ENCODE peak calls at places on chromosomes 16 and 17, in ten cellular contexts. N is AG10803; L is CD8-positive, alpha-beta T cell; E is A549; F is cardiac muscle cell; G is HepG2; M is tibial nerve; V is CD4-positive, alpha-beta T cell; P is mesothelial cell of epicardium; R is lower leg skin. H is an unnamed sample.
A peak's percentile ranks its signal among the peaks of the same experiment; 100 is the strongest.

GRCh38 chr17:1039511-1040215 is 42.7 kb downstream of the TIMM22 start:
- DNase-seq in N (no peak), L (no peak), E (no peak), F (no peak), G (no peak), M (peak; percentile 66), V (no peak), P (no peak), R (peak; percentile 93), H (no peak)

GRCh38 chr16:71230122-71230845 is at the start of gene HYDIN:
- DNase-seq in N (peak; percentile 24), L (no peak), E (peak; percentile 67), F (peak; percentile 96), G (peak; percentile 15), M (no peak), V (no peak), P (peak; percentile 83), R (no peak), H (peak; percentile 19)

GRCh38 chr16:61131447-61131846 is 904.8 kb downstream of the CDH8 start:
- DNase-seq in N (no peak), L (no peak), E (no peak), F (peak; percentile 1), G (no peak), M (no peak), V (no peak), P (no peak), R (no peak), H (no peak)

GRCh38 chr17:15233022-15233805 is 31.9 kb downstream of the PMP22 start:
- DNase-seq in N (peak; percentile 68), L (no peak), E (peak; percentile 57), F (no peak), G (peak; percentile 60), M (no peak), V (no peak), P (no peak), R (no peak), H (no peak)

GRCh38 chr17:29078183-29079045 is 35.5 kb downstream of the PIPOX start:
- DNase-seq in N (peak; percentile 28), L (no peak), E (no peak), F (no peak), G (no peak), M (no peak), V (no peak), P (no peak), R (no peak), H (no peak)

GRCh38 chr16:70490261-70490660 is 33.1 kb downstream of the COG4 start:
- DNase-seq in N (no peak), L (no peak), E (no peak), F (no peak), G (no peak), M (no peak), V (no peak), P (no peak), R (no peak), H (no peak)

GRCh38 chr16:83878838-83879237 is 20.1 kb upstream of the MLYCD start:
- DNase-seq in N (peak; percentile 64), L (no peak), E (peak; percentile 59), F (peak; percentile 48), G (peak; percentile 59), M (peak; percentile 62), V (no peak), P (no peak), R (no peak), H (no peak)

GRCh38 chr17:259341-259976 is 78.0 kb upstream of the DOC2B start:
- DNase-seq in N (no peak), L (no peak), E (no peak), F (no peak), G (no peak), M (no peak), V (no peak), P (peak; percentile 37), R (peak; percentile 75), H (no peak)

GRCh38 chr16:11781773-11782172 is 15.3 kb downstream of the ZC3H7A start:
- DNase-seq in N (peak; percentile 52), L (no peak), E (no peak), F (no peak), G (no peak), M (no peak), V (no peak), P (no peak), R (no peak), H (no peak)

GRCh38 chr17:51507444-51507843 is 247.1 kb downstream of the UTP18 start:
- DNase-seq in N (no peak), L (no peak), E (no peak), F (no peak), G (no peak), M (no peak), V (no peak), P (no peak), R (no peak), H (no peak)

GRCh38 chr17:30429155-30429554 is 48.1 kb upstream of the GOSR1 start:
- DNase-seq in N (peak; percentile 83), L (no peak), E (no peak), F (no peak), G (no peak), M (no peak), V (no peak), P (no peak), R (no peak), H (no peak)

DNA sequence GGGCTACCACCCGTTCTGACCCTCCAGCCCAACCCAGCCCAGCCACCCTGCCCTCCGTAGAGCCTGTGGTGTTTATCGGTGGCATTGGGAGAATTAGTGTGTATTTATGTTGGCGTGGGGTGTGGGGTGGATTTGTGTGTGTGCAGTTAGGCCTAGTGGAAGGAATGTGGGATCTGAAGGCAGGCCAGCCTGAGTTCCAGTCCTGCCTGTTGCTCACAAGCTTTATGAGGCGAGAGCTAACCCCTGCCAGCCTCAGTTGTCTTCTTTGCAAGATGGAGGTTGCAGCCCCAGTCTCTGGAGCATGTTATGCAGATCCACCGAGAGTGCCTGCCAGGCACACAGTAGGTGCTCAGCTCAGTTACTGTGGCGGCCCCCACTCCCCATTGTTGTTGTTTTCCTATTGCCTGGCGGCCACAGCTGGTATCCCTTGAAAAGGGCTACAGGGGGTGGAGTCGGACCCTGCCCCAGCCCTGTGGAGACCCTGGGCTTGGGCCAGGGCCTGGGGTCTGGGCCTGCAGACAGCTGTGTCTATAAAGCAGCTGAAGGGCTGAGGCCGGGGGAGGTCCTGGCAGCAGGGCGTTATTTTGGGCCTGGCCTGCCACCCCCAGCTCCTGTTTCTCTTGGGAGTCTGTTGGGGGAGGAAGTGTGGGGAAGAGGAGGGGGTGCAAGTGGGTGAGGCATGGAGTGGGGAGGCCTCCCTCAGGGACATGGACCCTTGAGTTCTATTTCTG is 5.1 kb downstream of the ERBB2 start:
- DNase-seq in N (peak; percentile 49), L (no peak), E (peak; percentile 40), F (peak; percentile 61), G (no peak), M (peak; percentile 28), V (no peak), P (no peak), R (no peak), H (no peak)
- TF ChIP-seq CTCF in N (peak; percentile 42), L (no peak), E (no peak), F (peak; percentile 24), G (peak; percentile 27), M (peak; percentile 62), V (no peak), P (no peak), R (no peak), H (no peak)

GRCh38 chr17:68576811-68577551 is 24.2 kb downstream of the FAM20A start:
- DNase-seq in N (peak; percentile 91), L (no peak), E (no peak), F (no peak), G (no peak), M (peak; percentile 50), V (no peak), P (no peak), R (no peak), H (no peak)
- TF ChIP-seq CTCF in N (peak; percentile 60), L (no peak), E (no peak), F (peak; percentile 41), G (no peak), M (no peak), V (no peak), P (no peak), R (no peak), H (no peak)

GRCh38 chr17:34782271-34782670 is 179.0 kb downstream of the CCT6B start:
- DNase-seq in N (no peak), L (no peak), E (no peak), F (no peak), G (no peak), M (no peak), V (no peak), P (no peak), R (no peak), H (no peak)
- TF ChIP-seq CTCF in N (no peak), L (no peak), E (no peak), F (no peak), G (no peak), M (no peak), V (no peak), P (no peak), R (no peak), H (no peak)

GRCh38 chr17:45828171-45829133 is 16.2 kb upstream of the SPPL2C start:
- DNase-seq in N (no peak), L (no peak), E (no peak), F (no peak), G (no peak), M (no peak), V (no peak), P (no peak), R (no peak), H (no peak)
- TF ChIP-seq CTCF in N (no peak), L (no peak), E (no peak), F (no peak), G (no peak), M (no peak), V (no peak), P (no peak), R (no peak), H (peak; percentile 13)

H was measured in D721Med.